ENCODE peak calls at places on chromosomes 4 and X, in nine cellular contexts. One of them, this sample, is unnamed. For H3K27me3 and H3K36me3, the result is how much of the 10 kb centered on the place peaks cover.

GRCh38 chr4:103085555-103086196 is 9.1 kb upstream of the SLC9B2 start:
- DNase-seq in K562: no peak
- DNase-seq in lower lobe of right lung: no peak
- DNase-seq in neuronal stem cell: no peak
- DNase-seq in left ventricle myocardium inferior: no peak
- DNase-seq in CD8-positive, alpha-beta T cell: no peak
- DNase-seq in colonic mucosa: no peak
- DNase-seq in endodermal cell: no peak
- DNase-seq in cardiac muscle cell: no peak
- DNase-seq in this sample: no peak

GRCh38 chr4:10762541-10762940 is 78.0 kb upstream of the CLNK start:
- DNase-seq in CD8-positive, alpha-beta T cell: no peak
- DNase-seq in colonic mucosa: no peak
- DNase-seq in lower lobe of right lung: no peak
- DNase-seq in left ventricle myocardium inferior: no peak
- DNase-seq in cardiac muscle cell: peak
- DNase-seq in endodermal cell: peak
- DNase-seq in K562: no peak
- DNase-seq in neuronal stem cell: peak
- DNase-seq in this sample: no peak

GRCh38 chr4:176845636-176846035 is 52.9 kb upstream of the VEGFC start:
- DNase-seq in K562: no peak
- DNase-seq in CD8-positive, alpha-beta T cell: no peak
- DNase-seq in neuronal stem cell: no peak
- DNase-seq in colonic mucosa: no peak
- DNase-seq in left ventricle myocardium inferior: no peak
- DNase-seq in lower lobe of right lung: no peak
- DNase-seq in cardiac muscle cell: no peak
- DNase-seq in endodermal cell: no peak
- DNase-seq in this sample: no peak

GRCh38 chrX:45479196-45479834 is 278.6 kb upstream of the DIPK2B start:
- DNase-seq in colonic mucosa: no peak
- DNase-seq in endodermal cell: no peak
- DNase-seq in cardiac muscle cell: peak
- DNase-seq in K562: no peak
- DNase-seq in left ventricle myocardium inferior: no peak
- DNase-seq in neuronal stem cell: no peak
- DNase-seq in lower lobe of right lung: no peak
- DNase-seq in CD8-positive, alpha-beta T cell: no peak
- DNase-seq in this sample: no peak

GRCh38 chrX:139691843-139692505 is 16.0 kb downstream of the MCF2 start:
- DNase-seq in neuronal stem cell: peak
- DNase-seq in endodermal cell: peak
- DNase-seq in colonic mucosa: no peak
- DNase-seq in cardiac muscle cell: peak
- DNase-seq in K562: no peak
- DNase-seq in left ventricle myocardium inferior: no peak
- DNase-seq in CD8-positive, alpha-beta T cell: no peak
- DNase-seq in lower lobe of right lung: no peak
- DNase-seq in this sample: peak

GRCh38 chrX:43654431-43655150 is 1.5 kb upstream of the MAOA start:
- DNase-seq in lower lobe of right lung: peak
- DNase-seq in endodermal cell: peak
- DNase-seq in CD8-positive, alpha-beta T cell: peak
- DNase-seq in K562: peak
- DNase-seq in cardiac muscle cell: peak
- DNase-seq in left ventricle myocardium inferior: peak
- DNase-seq in neuronal stem cell: peak
- DNase-seq in colonic mucosa: peak
- DNase-seq in this sample: peak

GRCh38 chr4:73897380-73898136 is 28.4 kb downstream of the CXCL1 start:
- DNase-seq in colonic mucosa: no peak
- DNase-seq in CD8-positive, alpha-beta T cell: no peak
- DNase-seq in endodermal cell: no peak
- DNase-seq in neuronal stem cell: no peak
- DNase-seq in cardiac muscle cell: peak
- DNase-seq in K562: no peak
- DNase-seq in lower lobe of right lung: no peak
- DNase-seq in left ventricle myocardium inferior: no peak
- DNase-seq in this sample: no peak

GRCh38 chr4:109962401-109962800 is 49.7 kb downstream of the EGF start:
- DNase-seq in cardiac muscle cell: no peak
- DNase-seq in colonic mucosa: no peak
- DNase-seq in lower lobe of right lung: no peak
- DNase-seq in CD8-positive, alpha-beta T cell: no peak
- DNase-seq in endodermal cell: no peak
- DNase-seq in neuronal stem cell: no peak
- DNase-seq in K562: no peak
- DNase-seq in left ventricle myocardium inferior: no peak
- DNase-seq in this sample: no peak

GRCh38 chr4:544386-545105 is 31.5 kb downstream of the TMEM271 start:
- DNase-seq in CD8-positive, alpha-beta T cell: no peak
- DNase-seq in colonic mucosa: no peak
- DNase-seq in left ventricle myocardium inferior: no peak
- DNase-seq in cardiac muscle cell: no peak
- DNase-seq in endodermal cell: no peak
- DNase-seq in lower lobe of right lung: no peak
- DNase-seq in neuronal stem cell: no peak
- DNase-seq in K562: no peak
- DNase-seq in this sample: no peak

DNA sequence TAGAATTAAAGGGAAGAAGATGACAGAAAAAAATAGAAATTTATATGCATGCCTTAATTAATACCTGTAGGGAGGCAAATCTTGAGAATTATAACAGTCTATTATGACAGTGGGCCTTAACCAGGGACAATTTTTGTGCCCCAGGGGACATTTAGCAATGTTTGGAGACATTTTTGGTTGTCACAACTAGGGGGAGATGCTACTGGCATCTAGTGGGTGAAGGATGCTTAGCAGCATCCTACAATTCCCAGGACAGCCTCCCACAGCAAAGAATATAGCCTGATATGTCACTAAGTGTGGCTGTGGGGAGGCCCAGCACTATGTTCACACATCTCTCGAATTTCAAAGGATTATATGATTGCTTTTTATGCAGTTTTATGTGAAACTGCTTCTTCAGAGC is 10.5 kb downstream of the GPR82 start:
- DNase-seq in K562: no peak
- DNase-seq in neuronal stem cell: no peak
- DNase-seq in cardiac muscle cell: peak
- DNase-seq in CD8-positive, alpha-beta T cell: no peak
- DNase-seq in colonic mucosa: no peak
- DNase-seq in left ventricle myocardium inferior: no peak
- DNase-seq in lower lobe of right lung: no peak
- DNase-seq in endodermal cell: peak
- DNase-seq in this sample: peak
- H3K4me3 ChIP-seq in K562: no peak
- H3K4me3 ChIP-seq in neuronal stem cell: no peak
- H3K4me3 ChIP-seq in cardiac muscle cell: no peak
- H3K4me3 ChIP-seq in CD8-positive, alpha-beta T cell: no peak
- H3K4me3 ChIP-seq in colonic mucosa: no peak
- H3K4me3 ChIP-seq in left ventricle myocardium inferior: no peak
- H3K4me3 ChIP-seq in lower lobe of right lung: no peak
- H3K4me3 ChIP-seq in endodermal cell: no peak
- H3K4me3 ChIP-seq in this sample: no peak

DNA sequence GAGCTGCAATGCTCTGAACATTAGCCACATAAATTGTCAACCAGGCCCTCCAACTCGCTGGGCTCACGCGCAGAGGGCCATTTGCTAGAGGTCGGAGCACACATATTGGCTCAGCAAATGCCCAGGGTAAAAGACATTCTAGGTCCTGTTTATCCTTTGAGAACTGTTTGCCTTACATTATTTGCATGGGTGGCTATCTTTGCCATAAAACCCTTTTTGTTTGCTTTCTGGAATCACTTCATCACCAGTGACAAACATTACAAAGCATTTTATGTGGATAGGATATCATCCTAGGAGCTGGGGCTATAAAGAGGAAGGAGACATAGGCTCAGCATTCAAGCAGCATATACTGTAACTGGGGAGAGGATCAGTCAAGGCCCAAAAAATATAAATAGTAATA is 149.2 kb upstream of the RAI2 start:
- DNase-seq in neuronal stem cell: no peak
- DNase-seq in left ventricle myocardium inferior: no peak
- DNase-seq in colonic mucosa: no peak
- DNase-seq in K562: no peak
- DNase-seq in CD8-positive, alpha-beta T cell: no peak
- DNase-seq in endodermal cell: no peak
- DNase-seq in cardiac muscle cell: no peak
- DNase-seq in lower lobe of right lung: no peak
- DNase-seq in this sample: no peak
- H3K27me3 ChIP-seq in neuronal stem cell: under half
- H3K27me3 ChIP-seq in left ventricle myocardium inferior: under half
- H3K27me3 ChIP-seq in colonic mucosa: under half
- H3K27me3 ChIP-seq in K562: under half
- H3K27me3 ChIP-seq in CD8-positive, alpha-beta T cell: under half
- H3K27me3 ChIP-seq in endodermal cell: under half
- H3K27me3 ChIP-seq in cardiac muscle cell: under half
- H3K27me3 ChIP-seq in lower lobe of right lung: under half
- H3K27me3 ChIP-seq in this sample: under half

GRCh38 chrX:72274526-72274925 is 2.5 kb downstream of the RPS4X start:
- DNase-seq in left ventricle myocardium inferior: no peak
- DNase-seq in K562: no peak
- DNase-seq in lower lobe of right lung: no peak
- DNase-seq in endodermal cell: no peak
- DNase-seq in colonic mucosa: no peak
- DNase-seq in cardiac muscle cell: peak
- DNase-seq in neuronal stem cell: no peak
- DNase-seq in CD8-positive, alpha-beta T cell: no peak
- DNase-seq in this sample: no peak

GRCh38 chrX:72272868-72273267 is 4.2 kb downstream of the RPS4X start:
- DNase-seq in left ventricle myocardium inferior: no peak
- DNase-seq in colonic mucosa: no peak
- DNase-seq in CD8-positive, alpha-beta T cell: no peak
- DNase-seq in lower lobe of right lung: no peak
- DNase-seq in neuronal stem cell: no peak
- DNase-seq in endodermal cell: no peak
- DNase-seq in cardiac muscle cell: no peak
- DNase-seq in K562: no peak
- DNase-seq in this sample: no peak

GRCh38 chrX:72271091-72271490 is 6.0 kb downstream of the RPS4X start:
- DNase-seq in left ventricle myocardium inferior: no peak
- DNase-seq in CD8-positive, alpha-beta T cell: no peak
- DNase-seq in K562: no peak
- DNase-seq in endodermal cell: no peak
- DNase-seq in lower lobe of right lung: no peak
- DNase-seq in neuronal stem cell: no peak
- DNase-seq in cardiac muscle cell: no peak
- DNase-seq in colonic mucosa: no peak
- DNase-seq in this sample: no peak

GRCh38 chrX:72271812-72272211 is 5.2 kb downstream of the RPS4X start:
- DNase-seq in K562: no peak
- DNase-seq in colonic mucosa: no peak
- DNase-seq in endodermal cell: no peak
- DNase-seq in left ventricle myocardium inferior: no peak
- DNase-seq in CD8-positive, alpha-beta T cell: no peak
- DNase-seq in lower lobe of right lung: no peak
- DNase-seq in cardiac muscle cell: no peak
- DNase-seq in neuronal stem cell: no peak
- DNase-seq in this sample: no peak

GRCh38 chrX:72273718-72274117 is 3.3 kb downstream of the RPS4X start:
- DNase-seq in endodermal cell: no peak
- DNase-seq in cardiac muscle cell: no peak
- DNase-seq in CD8-positive, alpha-beta T cell: no peak
- DNase-seq in colonic mucosa: no peak
- DNase-seq in lower lobe of right lung: no peak
- DNase-seq in left ventricle myocardium inferior: no peak
- DNase-seq in K562: no peak
- DNase-seq in neuronal stem cell: no peak
- DNase-seq in this sample: no peak
- H3K36me3 ChIP-seq in endodermal cell: half or more
- H3K36me3 ChIP-seq in cardiac muscle cell: under half
- H3K36me3 ChIP-seq in CD8-positive, alpha-beta T cell: under half
- H3K36me3 ChIP-seq in colonic mucosa: under half
- H3K36me3 ChIP-seq in lower lobe of right lung: half or more
- H3K36me3 ChIP-seq in left ventricle myocardium inferior: under half
- H3K36me3 ChIP-seq in K562: half or more
- H3K36me3 ChIP-seq in neuronal stem cell: half or more
- H3K36me3 ChIP-seq in this sample: under half

DNA sequence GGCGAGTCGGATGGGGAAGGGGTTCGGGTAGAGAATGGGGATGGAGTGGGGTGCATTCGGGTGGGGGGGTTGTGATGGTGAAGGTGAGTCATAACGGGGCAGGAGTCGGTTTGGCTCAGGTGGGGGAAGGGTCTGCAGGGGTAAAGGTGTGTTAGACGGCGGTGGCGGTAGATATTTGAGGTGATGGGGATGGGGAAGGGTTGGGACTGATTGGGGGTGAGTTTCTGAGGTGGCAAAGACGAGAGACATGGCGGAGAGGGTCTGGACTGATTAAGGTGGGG is 738 bp downstream of the SYP start:
- DNase-seq in left ventricle myocardium inferior: no peak
- DNase-seq in lower lobe of right lung: no peak
- DNase-seq in K562: no peak
- DNase-seq in endodermal cell: no peak
- DNase-seq in colonic mucosa: no peak
- DNase-seq in neuronal stem cell: no peak
- DNase-seq in cardiac muscle cell: no peak
- DNase-seq in CD8-positive, alpha-beta T cell: no peak
- DNase-seq in this sample: no peak
- H3K4me3 ChIP-seq in left ventricle myocardium inferior: no peak
- H3K4me3 ChIP-seq in lower lobe of right lung: no peak
- H3K4me3 ChIP-seq in K562: peak
- H3K4me3 ChIP-seq in endodermal cell: no peak
- H3K4me3 ChIP-seq in colonic mucosa: no peak
- H3K4me3 ChIP-seq in neuronal stem cell: peak
- H3K4me3 ChIP-seq in cardiac muscle cell: no peak
- H3K4me3 ChIP-seq in CD8-positive, alpha-beta T cell: peak
- H3K4me3 ChIP-seq in this sample: peak